ENCODE peak calls at places on chromosomes 1 and 21, in seven cellular contexts. S, P, C, R, A, O and U are unnamed samples.

GRCh38 chr1:11126544-11126943 is 26.9 kb upstream of the EXOSC10 start:
- DNase-seq in S (no peak), P (no peak), C (no peak), R (no peak), A (no peak), O (no peak), U (no peak)

GRCh38 chr21:42939581-42940413 is 14.4 kb upstream of the ERVH48-1 start:
- DNase-seq in S (no peak), P (peak; percentile 27), C (no peak), R (no peak), A (no peak), O (no peak), U (peak; percentile 18)

GRCh38 chr1:176450526-176450925 is 12.4 kb upstream of the PAPPA2 start:
- DNase-seq in S (no peak), P (no peak), C (no peak), R (no peak), A (no peak), O (no peak), U (no peak)

GRCh38 chr1:198577444-198577843 is 37.0 kb upstream of the ATP6V1G3 start:
- DNase-seq in S (no peak), P (no peak), C (no peak), R (no peak), A (no peak), O (no peak), U (no peak)

GRCh38 chr1:97983132-97983531 is 62.3 kb upstream of the DPYD start:
- DNase-seq in S (no peak), P (no peak), C (no peak), R (no peak), A (no peak), O (no peak), U (no peak)

GRCh38 chr1:6519935-6520621 is 28.6 kb upstream of the PLEKHG5 start:
- DNase-seq in S (no peak), P (no peak), C (peak; percentile 56), R (no peak), A (peak; percentile 82), O (peak; percentile 86), U (no peak)

GRCh38 chr1:225460021-225460736 is 32.3 kb upstream of the LBR start:
- DNase-seq in S (no peak), P (no peak), C (no peak), R (no peak), A (no peak), O (no peak), U (no peak)

GRCh38 chr1:65558215-65558614 is 137.7 kb downstream of the LEPR start:
- DNase-seq in S (no peak), P (no peak), C (no peak), R (no peak), A (no peak), O (no peak), U (no peak)

GRCh38 chr1:223328566-223328965 is 35.4 kb downstream of the SUSD4 start:
- DNase-seq in S (no peak), P (no peak), C (no peak), R (no peak), A (no peak), O (no peak), U (no peak)

GRCh38 chr1:74199504-74199903 is 1.5 kb downstream of the FPGT start:
- DNase-seq in S (no peak), P (no peak), C (peak; percentile 30), R (no peak), A (no peak), O (no peak), U (no peak)

GRCh38 chr1:190479537-190479936 is 1.9 kb upstream of the BRINP3 start:
- DNase-seq in S (peak; percentile 8), P (no peak), C (no peak), R (no peak), A (no peak), O (no peak), U (no peak)

GRCh38 chr1:209202826-209203439 is 380.6 kb upstream of the CAMK1G start:
- DNase-seq in S (peak; percentile 46), P (peak; percentile 46), C (peak; percentile 67), R (no peak), A (peak; percentile 65), O (no peak), U (peak; percentile 84)

GRCh38 chr1:65157546-65157941 is 9.5 kb downstream of the AK4 start:
- DNase-seq in S (no peak), P (no peak), C (no peak), R (no peak), A (no peak), O (no peak), U (no peak)

GRCh38 chr1:21434394-21434793 is 5.5 kb upstream of the NBPF3 start:
- DNase-seq in S (no peak), P (no peak), C (no peak), R (no peak), A (no peak), O (no peak), U (no peak)

GRCh38 chr1:63327417-63328139 is 5.2 kb downstream of the FOXD3 start:
- DNase-seq in S (peak; percentile 60), P (peak; percentile 24), C (peak; percentile 76), R (no peak), A (peak; percentile 89), O (peak; percentile 62), U (peak; percentile 79)

GRCh38 chr1:240226102-240226501 is 134.4 kb downstream of the FMN2 start:
- DNase-seq in S (no peak), P (no peak), C (no peak), R (no peak), A (no peak), O (no peak), U (no peak)

GRCh38 chr1:161910516-161911077 is 113.1 kb downstream of the OLFML2B start:
- DNase-seq in S (no peak), P (no peak), C (no peak), R (no peak), A (no peak), O (no peak), U (no peak)

GRCh38 chr1:182093781-182094180 is 32.3 kb upstream of the ZNF648 start:
- DNase-seq in S (no peak), P (no peak), C (no peak), R (no peak), A (no peak), O (no peak), U (no peak)

GRCh38 chr1:189851806-189852367 is 625.8 kb downstream of the BRINP3 start:
- DNase-seq in S (no peak), P (no peak), C (no peak), R (no peak), A (no peak), O (no peak), U (no peak)

GRCh38 chr21:44539031-44539430 is 964 bp downstream of the KRTAP10-1 start:
- DNase-seq in S (no peak), P (no peak), C (no peak), R (no peak), A (no peak), O (no peak), U (no peak)

GRCh38 chr1:203916756-203917155 is 55.4 kb downstream of the SNRPE start:
- DNase-seq in S (no peak), P (no peak), C (no peak), R (no peak), A (no peak), O (no peak), U (no peak)

GRCh38 chr1:6694126-6694713 is 7.4 kb downstream of the DNAJC11 start:
- DNase-seq in S (no peak), P (no peak), C (no peak), R (no peak), A (no peak), O (peak; percentile 29), U (no peak)

GRCh38 chr1:2312196-2312588 is 79.2 kb downstream of the MORN1 start:
- DNase-seq in S (no peak), P (no peak), C (no peak), R (no peak), A (no peak), O (no peak), U (no peak)

DNA sequence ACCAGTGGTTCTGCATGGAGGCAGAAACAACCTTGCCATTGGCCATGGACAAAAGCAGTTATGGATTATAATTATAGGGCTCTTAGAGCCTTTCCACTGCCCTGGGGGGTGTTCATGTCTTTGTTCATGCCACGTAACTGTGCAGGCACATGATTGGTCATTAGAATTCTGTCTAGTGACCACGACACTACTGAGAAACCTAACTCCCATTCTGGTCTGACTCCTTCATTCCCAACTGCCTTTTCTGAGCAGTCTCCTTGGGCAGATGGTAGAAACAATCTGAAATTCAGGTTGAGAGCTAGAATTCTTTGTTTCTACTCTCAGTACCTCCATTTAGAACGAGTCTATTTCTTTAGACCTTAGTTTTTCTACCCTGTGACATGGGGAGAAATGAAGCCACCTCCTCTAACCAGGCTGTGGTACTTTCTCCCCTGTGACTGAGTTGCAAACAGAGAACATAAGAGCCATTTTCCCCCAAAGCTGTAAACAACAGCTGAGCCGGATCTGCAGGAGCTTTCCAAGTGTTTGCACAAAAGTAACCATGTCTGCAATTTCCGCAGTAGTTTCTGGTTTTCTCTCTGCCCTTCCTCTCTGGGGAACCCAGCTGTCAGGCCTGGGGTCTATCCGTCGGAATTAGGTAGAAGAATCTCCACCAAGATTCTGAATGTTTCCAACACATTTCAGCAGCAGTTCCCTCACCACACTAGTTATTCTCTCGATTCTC is 37.7 kb upstream of the IPO9 start:
- DNase-seq in S (no peak), P (no peak), C (no peak), R (no peak), A (no peak), O (no peak), U (no peak)
- TF ChIP-seq JUND in S (no peak), P (no peak), C (no peak), R (no peak), A (no peak), O (no peak), U (no peak)

GRCh38 chr21:33124879-33125278 is 54.9 kb downstream of the OLIG1 start:
- DNase-seq in S (no peak), P (no peak), C (no peak), R (no peak), A (no peak), O (no peak), U (no peak)

GRCh38 chr21:33123396-33124120 is 53.6 kb downstream of the OLIG1 start:
- DNase-seq in S (no peak), P (peak; percentile 43), C (no peak), R (no peak), A (no peak), O (no peak), U (no peak)

GRCh38 chr21:33127154-33127893 is 57.4 kb downstream of the OLIG1 start:
- DNase-seq in S (peak; percentile 48), P (peak; percentile 56), C (peak; percentile 77), R (peak; percentile 19), A (peak; percentile 60), O (no peak), U (peak; percentile 68)

GRCh38 chr21:33126569-33126968 is 56.6 kb downstream of the OLIG1 start:
- DNase-seq in S (no peak), P (no peak), C (no peak), R (no peak), A (no peak), O (no peak), U (no peak)

GRCh38 chr21:33125981-33126380 is 56.0 kb downstream of the OLIG1 start:
- DNase-seq in S (no peak), P (no peak), C (no peak), R (no peak), A (no peak), O (no peak), U (no peak)
- TF ChIP-seq JUND in S (no peak), P (no peak), C (no peak), R (no peak), A (no peak), O (no peak), U (no peak)

GRCh38 chr1:53511933-53512806 is 53.0 kb downstream of the DMRTB1 start:
- DNase-seq in S (no peak), P (no peak), C (no peak), R (no peak), A (peak; percentile 75), O (no peak), U (no peak)
- TF ChIP-seq JUND in S (no peak), P (no peak), C (no peak), R (no peak), A (no peak), O (no peak), U (no peak)

GRCh38 chr1:207045466-207045865 is 5.5 kb downstream of the YOD1 start:
- DNase-seq in S (no peak), P (no peak), C (no peak), R (no peak), A (no peak), O (no peak), U (no peak)
- TF ChIP-seq JUND in S (no peak), P (no peak), C (no peak), R (no peak), A (no peak), O (no peak), U (no peak)